ENCODE peak calls at places on chromosome 19, in ten cellular contexts. D is mucosa of gallbladder; Q is fibroblast of the conjunctiva; R is choroid plexus epithelial cell; K is WERI-Rb-1; M is Karpas-422; I is activated B cell treated with CpG ODN at 0.5 μM for 24 hours; H is T47D; W is stimulated activated CD4-positive, alpha-beta T cell treated with anti-CD3 and anti-CD28 coated beads, Interleukin-2, amount 100 ng/mL, for 4 hours; F is CD4-positive, alpha-beta T cell. S is an unnamed sample.
A peak's percentile ranks its signal among the peaks of the same experiment; 100 is the strongest.

GRCh38 chr19:47161876-47162489 is 31.3 kb downstream of the SAE1 start:
- DNase-seq in D (no peak), Q (peak; percentile 9), R (peak; percentile 30), K (no peak), M (no peak), I (no peak), H (no peak), W (no peak), F (no peak), S (no peak)

GRCh38 chr19:53868091-53868891 is 608 bp downstream of the MYADM start:
- DNase-seq in D (no peak), Q (peak; percentile 34), R (peak; percentile 71), K (peak; percentile 25), M (no peak), I (peak; percentile 50), H (peak; percentile 64), W (no peak), F (no peak), S (no peak)

GRCh38 chr19:6963937-6964336 is 57.3 kb downstream of the MBD3L2B start:
- DNase-seq in D (no peak), Q (no peak), R (no peak), K (peak; percentile 7), M (peak; percentile 76), I (no peak), H (peak; percentile 3), W (peak; percentile 19), F (peak; percentile 33), S (no peak)

GRCh38 chr19:18946918-18947317 is 5.9 kb upstream of the HOMER3 start:
- DNase-seq in D (no peak), Q (no peak), R (no peak), K (no peak), M (peak; percentile 71), I (no peak), H (no peak), W (no peak), F (no peak), S (no peak)

GRCh38 chr19:30229524-30230174 is 142.5 kb upstream of the ZNF536 start:
- DNase-seq in D (no peak), Q (no peak), R (no peak), K (peak; percentile 30), M (peak; percentile 65), I (no peak), H (no peak), W (no peak), F (no peak), S (no peak)

GRCh38 chr19:13841339-13842293 is 35.3 kb upstream of the NANOS3 start:
- DNase-seq in D (no peak), Q (no peak), R (no peak), K (no peak), M (peak; percentile 36), I (peak; percentile 58), H (no peak), W (no peak), F (no peak), S (no peak)

GRCh38 chr19:36136975-36137686 is 2.7 kb upstream of the CAPNS1 start:
- DNase-seq in D (peak; percentile 88), Q (peak; percentile 63), R (peak; percentile 37), K (no peak), M (peak; percentile 37), I (no peak), H (peak; percentile 58), W (no peak), F (no peak), S (no peak)

GRCh38 chr19:11096210-11096841 is 7.1 kb downstream of the LDLR start:
- DNase-seq in D (peak; percentile 44), Q (peak; percentile 81), R (peak; percentile 96), K (no peak), M (no peak), I (no peak), H (no peak), W (no peak), F (no peak), S (no peak)

GRCh38 chr19:34366670-34367423 is 1.9 kb downstream of the GPI start:
- DNase-seq in D (no peak), Q (peak; percentile 36), R (peak; percentile 83), K (no peak), M (no peak), I (no peak), H (no peak), W (no peak), F (no peak), S (no peak)

GRCh38 chr19:40613669-40614594 is 12.8 kb downstream of the LTBP4 start:
- DNase-seq in D (peak; percentile 80), Q (peak; percentile 79), R (peak; percentile 93), K (no peak), M (peak; percentile 91), I (peak; percentile 80), H (no peak), W (peak; percentile 89), F (peak; percentile 66), S (peak; percentile 48)

GRCh38 chr19:4557971-4558941 is 1.2 kb downstream of the SEMA6B start:
- DNase-seq in D (no peak), Q (no peak), R (no peak), K (no peak), M (peak; percentile 58), I (peak; percentile 49), H (no peak), W (no peak), F (peak; percentile 19), S (no peak)

GRCh38 chr19:3272952-3273351 is 48.5 kb downstream of the CELF5 start:
- DNase-seq in D (no peak), Q (no peak), R (no peak), K (no peak), M (no peak), I (no peak), H (no peak), W (no peak), F (no peak), S (no peak)

GRCh38 chr19:12450817-12451216 is 10.0 kb upstream of the ZNF443 start:
- DNase-seq in D (no peak), Q (no peak), R (no peak), K (no peak), M (no peak), I (no peak), H (no peak), W (no peak), F (no peak), S (no peak)

GRCh38 chr19:18278521-18279265 is 2.7 kb downstream of the JUND start:
- DNase-seq in D (no peak), Q (no peak), R (peak; percentile 38), K (peak; percentile 30), M (peak; percentile 60), I (no peak), H (peak; percentile 22), W (peak; percentile 30), F (no peak), S (no peak)

GRCh38 chr19:48962029-48962848 is 2.9 kb upstream of the FTL start:
- DNase-seq in D (peak; percentile 70), Q (no peak), R (peak; percentile 39), K (no peak), M (peak; percentile 92), I (peak; percentile 53), H (no peak), W (no peak), F (no peak), S (no peak)

GRCh38 chr19:48394331-48395169 is 1.1 kb downstream of the GRIN2D start:
- DNase-seq in D (no peak), Q (no peak), R (no peak), K (no peak), M (no peak), I (no peak), H (no peak), W (no peak), F (no peak), S (no peak)

GRCh38 chr19:12331211-12331941 is 2.1 kb downstream of the ZNF563 start:
- DNase-seq in D (no peak), Q (no peak), R (no peak), K (peak; percentile 22), M (no peak), I (peak; percentile 56), H (no peak), W (peak; percentile 73), F (no peak), S (no peak)

GRCh38 chr19:18796239-18796638 is 5.1 kb upstream of the COMP start:
- DNase-seq in D (no peak), Q (no peak), R (no peak), K (no peak), M (no peak), I (no peak), H (no peak), W (no peak), F (no peak), S (no peak)

GRCh38 chr19:36573948-36574726 is 1.0 kb upstream of the ZNF529 start:
- DNase-seq in D (no peak), Q (no peak), R (peak; percentile 73), K (no peak), M (no peak), I (no peak), H (peak; percentile 54), W (no peak), F (no peak), S (no peak)

GRCh38 chr19:6868341-6868740 is 19.0 kb upstream of the ADGRE1 start:
- DNase-seq in D (no peak), Q (no peak), R (no peak), K (no peak), M (no peak), I (no peak), H (no peak), W (no peak), F (no peak), S (no peak)

GRCh38 chr19:3443840-3444694 is 36.3 kb downstream of the SMIM24 start:
- DNase-seq in D (peak; percentile 40), Q (no peak), R (peak; percentile 72), K (no peak), M (no peak), I (no peak), H (no peak), W (no peak), F (no peak), S (no peak)

GRCh38 chr19:38118176-38118575 is 105.8 kb downstream of the DPF1 start:
- DNase-seq in D (no peak), Q (no peak), R (no peak), K (no peak), M (no peak), I (no peak), H (no peak), W (no peak), F (no peak), S (no peak)

GRCh38 chr19:3868770-3869456 is at the start of gene ZFR2:
- DNase-seq in D (no peak), Q (no peak), R (no peak), K (peak; percentile 22), M (peak; percentile 48), I (no peak), H (peak; percentile 87), W (peak; percentile 19), F (peak; percentile 8), S (no peak)

GRCh38 chr19:50858896-50859295 is 4.2 kb downstream of the KLK3 start:
- DNase-seq in D (no peak), Q (no peak), R (no peak), K (no peak), M (no peak), I (no peak), H (no peak), W (no peak), F (no peak), S (no peak)

GRCh38 chr19:45526143-45526542 is 18.9 kb downstream of the VASP start:
- DNase-seq in D (peak; percentile 55), Q (no peak), R (peak; percentile 65), K (peak; percentile 83), M (no peak), I (no peak), H (peak; percentile 93), W (no peak), F (no peak), S (no peak)

GRCh38 chr19:2575734-2576481 is 100.0 kb downstream of the GADD45B start:
- DNase-seq in D (peak; percentile 72), Q (peak; percentile 86), R (peak; percentile 98), K (no peak), M (no peak), I (no peak), H (no peak), W (no peak), F (no peak), S (no peak)

GRCh38 chr19:41111750-41112295 is 2.4 kb upstream of the CYP2F1 start:
- DNase-seq in D (no peak), Q (no peak), R (no peak), K (peak; percentile 28), M (no peak), I (no peak), H (no peak), W (no peak), F (no peak), S (no peak)

GRCh38 chr19:53394522-53394973 is 401 bp upstream of the ZNF765 start:
- DNase-seq in D (peak; percentile 15), Q (no peak), R (no peak), K (peak; percentile 47), M (peak; percentile 40), I (no peak), H (no peak), W (no peak), F (no peak), S (no peak)

S was measured in esophagus squamous epithelium.